ENCODE peak calls at places on chromosome 16, in eight cellular contexts. One of them, this sample, is unnamed.

GRCh38 chr16:53415504-53415903 is 18.8 kb upstream of the RBL2 start:
- DNase-seq in germinal center: no peak
- DNase-seq in OCI-M1: peak; percentile 2
- DNase-seq in activated CD8-positive, alpha-beta T cell treated with anti-CD3 and anti-CD28 coated beads, Interleukin-2, amount 10 ng/mL, durations not matched to agents 7 days and 5 days: no peak
- DNase-seq in T-cell: no peak
- DNase-seq in memory B cell: no peak
- DNase-seq in stimulated activated naive CD4-positive, alpha-beta T cell treated with Interleukin-2 at 50 U/mL for 16 hours: no peak
- DNase-seq in AG04449: no peak
- DNase-seq in this sample: no peak

GRCh38 chr16:19595043-19595767 is 39.7 kb downstream of the VPS35L start:
- DNase-seq in germinal center: no peak
- DNase-seq in OCI-M1: no peak
- DNase-seq in activated CD8-positive, alpha-beta T cell treated with anti-CD3 and anti-CD28 coated beads, Interleukin-2, amount 10 ng/mL, durations not matched to agents 7 days and 5 days: no peak
- DNase-seq in T-cell: no peak
- DNase-seq in memory B cell: no peak
- DNase-seq in stimulated activated naive CD4-positive, alpha-beta T cell treated with Interleukin-2 at 50 U/mL for 16 hours: no peak
- DNase-seq in AG04449: peak; percentile 88
- DNase-seq in this sample: no peak

GRCh38 chr16:86865866-86866675 is 287.7 kb downstream of the FOXL1 start:
- DNase-seq in germinal center: no peak
- DNase-seq in OCI-M1: no peak
- DNase-seq in activated CD8-positive, alpha-beta T cell treated with anti-CD3 and anti-CD28 coated beads, Interleukin-2, amount 10 ng/mL, durations not matched to agents 7 days and 5 days: no peak
- DNase-seq in T-cell: no peak
- DNase-seq in memory B cell: no peak
- DNase-seq in stimulated activated naive CD4-positive, alpha-beta T cell treated with Interleukin-2 at 50 U/mL for 16 hours: no peak
- DNase-seq in AG04449: no peak
- DNase-seq in this sample: no peak

GRCh38 chr16:943971-944370 is 26.8 kb downstream of the LMF1 start:
- DNase-seq in germinal center: no peak
- DNase-seq in OCI-M1: no peak
- DNase-seq in activated CD8-positive, alpha-beta T cell treated with anti-CD3 and anti-CD28 coated beads, Interleukin-2, amount 10 ng/mL, durations not matched to agents 7 days and 5 days: no peak
- DNase-seq in T-cell: no peak
- DNase-seq in memory B cell: no peak
- DNase-seq in stimulated activated naive CD4-positive, alpha-beta T cell treated with Interleukin-2 at 50 U/mL for 16 hours: no peak
- DNase-seq in AG04449: no peak
- DNase-seq in this sample: no peak

GRCh38 chr16:50275428-50276127 is 9.2 kb downstream of the ADCY7 start:
- DNase-seq in germinal center: no peak
- DNase-seq in OCI-M1: no peak
- DNase-seq in activated CD8-positive, alpha-beta T cell treated with anti-CD3 and anti-CD28 coated beads, Interleukin-2, amount 10 ng/mL, durations not matched to agents 7 days and 5 days: no peak
- DNase-seq in T-cell: no peak
- DNase-seq in memory B cell: no peak
- DNase-seq in stimulated activated naive CD4-positive, alpha-beta T cell treated with Interleukin-2 at 50 U/mL for 16 hours: no peak
- DNase-seq in AG04449: no peak
- DNase-seq in this sample: no peak

GRCh38 chr16:89317729-89318429 is 100.4 kb downstream of the ZNF778 start:
- DNase-seq in germinal center: no peak
- DNase-seq in OCI-M1: no peak
- DNase-seq in activated CD8-positive, alpha-beta T cell treated with anti-CD3 and anti-CD28 coated beads, Interleukin-2, amount 10 ng/mL, durations not matched to agents 7 days and 5 days: no peak
- DNase-seq in T-cell: no peak
- DNase-seq in memory B cell: no peak
- DNase-seq in stimulated activated naive CD4-positive, alpha-beta T cell treated with Interleukin-2 at 50 U/mL for 16 hours: no peak
- DNase-seq in AG04449: no peak
- DNase-seq in this sample: peak; percentile 35

GRCh38 chr16:75385507-75386152 is 47.7 kb downstream of the CFDP1 start:
- DNase-seq in germinal center: peak; percentile 32
- DNase-seq in OCI-M1: peak; percentile 86
- DNase-seq in activated CD8-positive, alpha-beta T cell treated with anti-CD3 and anti-CD28 coated beads, Interleukin-2, amount 10 ng/mL, durations not matched to agents 7 days and 5 days: peak; percentile 26
- DNase-seq in T-cell: no peak
- DNase-seq in memory B cell: peak; percentile 42
- DNase-seq in stimulated activated naive CD4-positive, alpha-beta T cell treated with Interleukin-2 at 50 U/mL for 16 hours: no peak
- DNase-seq in AG04449: peak; percentile 71
- DNase-seq in this sample: no peak

GRCh38 chr16:67679935-67680897 is 13.6 kb downstream of the C16orf86 start:
- DNase-seq in germinal center: no peak
- DNase-seq in OCI-M1: no peak
- DNase-seq in activated CD8-positive, alpha-beta T cell treated with anti-CD3 and anti-CD28 coated beads, Interleukin-2, amount 10 ng/mL, durations not matched to agents 7 days and 5 days: no peak
- DNase-seq in T-cell: no peak
- DNase-seq in memory B cell: no peak
- DNase-seq in stimulated activated naive CD4-positive, alpha-beta T cell treated with Interleukin-2 at 50 U/mL for 16 hours: no peak
- DNase-seq in AG04449: no peak
- DNase-seq in this sample: no peak

GRCh38 chr16:26644912-26645543 is 421.7 kb upstream of the C16orf82 start:
- DNase-seq in germinal center: no peak
- DNase-seq in OCI-M1: no peak
- DNase-seq in activated CD8-positive, alpha-beta T cell treated with anti-CD3 and anti-CD28 coated beads, Interleukin-2, amount 10 ng/mL, durations not matched to agents 7 days and 5 days: peak; percentile 62
- DNase-seq in T-cell: no peak
- DNase-seq in memory B cell: no peak
- DNase-seq in stimulated activated naive CD4-positive, alpha-beta T cell treated with Interleukin-2 at 50 U/mL for 16 hours: no peak
- DNase-seq in AG04449: no peak
- DNase-seq in this sample: no peak

GRCh38 chr16:68994324-68994723 is 111.1 kb upstream of the HAS3 start:
- DNase-seq in germinal center: no peak
- DNase-seq in OCI-M1: no peak
- DNase-seq in activated CD8-positive, alpha-beta T cell treated with anti-CD3 and anti-CD28 coated beads, Interleukin-2, amount 10 ng/mL, durations not matched to agents 7 days and 5 days: no peak
- DNase-seq in T-cell: no peak
- DNase-seq in memory B cell: no peak
- DNase-seq in stimulated activated naive CD4-positive, alpha-beta T cell treated with Interleukin-2 at 50 U/mL for 16 hours: no peak
- DNase-seq in AG04449: no peak
- DNase-seq in this sample: no peak

GRCh38 chr16:55624696-55625095 is 31.1 kb upstream of the SLC6A2 start:
- DNase-seq in germinal center: no peak
- DNase-seq in OCI-M1: no peak
- DNase-seq in activated CD8-positive, alpha-beta T cell treated with anti-CD3 and anti-CD28 coated beads, Interleukin-2, amount 10 ng/mL, durations not matched to agents 7 days and 5 days: no peak
- DNase-seq in T-cell: no peak
- DNase-seq in memory B cell: no peak
- DNase-seq in stimulated activated naive CD4-positive, alpha-beta T cell treated with Interleukin-2 at 50 U/mL for 16 hours: no peak
- DNase-seq in AG04449: no peak
- DNase-seq in this sample: no peak

GRCh38 chr16:3364774-3365427 is 9.2 kb downstream of the OR2C1 start:
- DNase-seq in germinal center: peak; percentile 78
- DNase-seq in OCI-M1: peak; percentile 98
- DNase-seq in activated CD8-positive, alpha-beta T cell treated with anti-CD3 and anti-CD28 coated beads, Interleukin-2, amount 10 ng/mL, durations not matched to agents 7 days and 5 days: peak; percentile 94
- DNase-seq in T-cell: peak; percentile 85
- DNase-seq in memory B cell: peak; percentile 76
- DNase-seq in stimulated activated naive CD4-positive, alpha-beta T cell treated with Interleukin-2 at 50 U/mL for 16 hours: peak; percentile 84
- DNase-seq in AG04449: peak; percentile 62
- DNase-seq in this sample: peak; percentile 76

GRCh38 chr16:2523801-2524231 is 3.6 kb downstream of the AMDHD2 start:
- DNase-seq in germinal center: no peak
- DNase-seq in OCI-M1: no peak
- DNase-seq in activated CD8-positive, alpha-beta T cell treated with anti-CD3 and anti-CD28 coated beads, Interleukin-2, amount 10 ng/mL, durations not matched to agents 7 days and 5 days: no peak
- DNase-seq in T-cell: no peak
- DNase-seq in memory B cell: no peak
- DNase-seq in stimulated activated naive CD4-positive, alpha-beta T cell treated with Interleukin-2 at 50 U/mL for 16 hours: no peak
- DNase-seq in AG04449: no peak
- DNase-seq in this sample: no peak

GRCh38 chr16:78490431-78490830 is 391.0 kb downstream of the WWOX start:
- DNase-seq in germinal center: no peak
- DNase-seq in OCI-M1: no peak
- DNase-seq in activated CD8-positive, alpha-beta T cell treated with anti-CD3 and anti-CD28 coated beads, Interleukin-2, amount 10 ng/mL, durations not matched to agents 7 days and 5 days: no peak
- DNase-seq in T-cell: no peak
- DNase-seq in memory B cell: no peak
- DNase-seq in stimulated activated naive CD4-positive, alpha-beta T cell treated with Interleukin-2 at 50 U/mL for 16 hours: no peak
- DNase-seq in AG04449: no peak
- DNase-seq in this sample: no peak

GRCh38 chr16:89890200-89890599 is 16.8 kb downstream of the TCF25 start:
- DNase-seq in germinal center: no peak
- DNase-seq in OCI-M1: no peak
- DNase-seq in activated CD8-positive, alpha-beta T cell treated with anti-CD3 and anti-CD28 coated beads, Interleukin-2, amount 10 ng/mL, durations not matched to agents 7 days and 5 days: peak; percentile 36
- DNase-seq in T-cell: no peak
- DNase-seq in memory B cell: no peak
- DNase-seq in stimulated activated naive CD4-positive, alpha-beta T cell treated with Interleukin-2 at 50 U/mL for 16 hours: peak; percentile 24
- DNase-seq in AG04449: no peak
- DNase-seq in this sample: no peak

GRCh38 chr16:74999683-75000480 is 1.1 kb downstream of the ZNRF1 start:
- DNase-seq in germinal center: peak; percentile 49
- DNase-seq in OCI-M1: no peak
- DNase-seq in activated CD8-positive, alpha-beta T cell treated with anti-CD3 and anti-CD28 coated beads, Interleukin-2, amount 10 ng/mL, durations not matched to agents 7 days and 5 days: peak; percentile 73
- DNase-seq in T-cell: peak; percentile 61
- DNase-seq in memory B cell: no peak
- DNase-seq in stimulated activated naive CD4-positive, alpha-beta T cell treated with Interleukin-2 at 50 U/mL for 16 hours: peak; percentile 53
- DNase-seq in AG04449: no peak
- DNase-seq in this sample: peak; percentile 69

GRCh38 chr16:53509906-53510703 is 7.1 kb upstream of the AKTIP start:
- DNase-seq in germinal center: peak; percentile 75
- DNase-seq in OCI-M1: peak; percentile 61
- DNase-seq in activated CD8-positive, alpha-beta T cell treated with anti-CD3 and anti-CD28 coated beads, Interleukin-2, amount 10 ng/mL, durations not matched to agents 7 days and 5 days: peak; percentile 61
- DNase-seq in T-cell: peak; percentile 11
- DNase-seq in memory B cell: peak; percentile 47
- DNase-seq in stimulated activated naive CD4-positive, alpha-beta T cell treated with Interleukin-2 at 50 U/mL for 16 hours: peak; percentile 28
- DNase-seq in AG04449: no peak
- DNase-seq in this sample: peak; percentile 63

GRCh38 chr16:69003500-69003899 is 102.0 kb upstream of the HAS3 start:
- DNase-seq in germinal center: no peak
- DNase-seq in OCI-M1: peak; percentile 33
- DNase-seq in activated CD8-positive, alpha-beta T cell treated with anti-CD3 and anti-CD28 coated beads, Interleukin-2, amount 10 ng/mL, durations not matched to agents 7 days and 5 days: no peak
- DNase-seq in T-cell: no peak
- DNase-seq in memory B cell: no peak
- DNase-seq in stimulated activated naive CD4-positive, alpha-beta T cell treated with Interleukin-2 at 50 U/mL for 16 hours: no peak
- DNase-seq in AG04449: no peak
- DNase-seq in this sample: no peak

GRCh38 chr16:73771196-73771595 is 525.4 kb upstream of the PSMD7 start:
- DNase-seq in germinal center: no peak
- DNase-seq in OCI-M1: no peak
- DNase-seq in activated CD8-positive, alpha-beta T cell treated with anti-CD3 and anti-CD28 coated beads, Interleukin-2, amount 10 ng/mL, durations not matched to agents 7 days and 5 days: no peak
- DNase-seq in T-cell: no peak
- DNase-seq in memory B cell: no peak
- DNase-seq in stimulated activated naive CD4-positive, alpha-beta T cell treated with Interleukin-2 at 50 U/mL for 16 hours: no peak
- DNase-seq in AG04449: no peak
- DNase-seq in this sample: no peak

GRCh38 chr16:1281517-1281916 is 25.6 kb downstream of the TPSD1 start:
- DNase-seq in germinal center: no peak
- DNase-seq in OCI-M1: no peak
- DNase-seq in activated CD8-positive, alpha-beta T cell treated with anti-CD3 and anti-CD28 coated beads, Interleukin-2, amount 10 ng/mL, durations not matched to agents 7 days and 5 days: no peak
- DNase-seq in T-cell: no peak
- DNase-seq in memory B cell: no peak
- DNase-seq in stimulated activated naive CD4-positive, alpha-beta T cell treated with Interleukin-2 at 50 U/mL for 16 hours: no peak
- DNase-seq in AG04449: no peak
- DNase-seq in this sample: no peak

GRCh38 chr16:83793179-83793578 is 14.6 kb upstream of the HSBP1 start:
- DNase-seq in germinal center: no peak
- DNase-seq in OCI-M1: no peak
- DNase-seq in activated CD8-positive, alpha-beta T cell treated with anti-CD3 and anti-CD28 coated beads, Interleukin-2, amount 10 ng/mL, durations not matched to agents 7 days and 5 days: no peak
- DNase-seq in T-cell: no peak
- DNase-seq in memory B cell: no peak
- DNase-seq in stimulated activated naive CD4-positive, alpha-beta T cell treated with Interleukin-2 at 50 U/mL for 16 hours: no peak
- DNase-seq in AG04449: no peak
- DNase-seq in this sample: no peak

GRCh38 chr16:3949287-3949686 is 68.8 kb upstream of the CREBBP start:
- DNase-seq in germinal center: no peak
- DNase-seq in OCI-M1: no peak
- DNase-seq in activated CD8-positive, alpha-beta T cell treated with anti-CD3 and anti-CD28 coated beads, Interleukin-2, amount 10 ng/mL, durations not matched to agents 7 days and 5 days: no peak
- DNase-seq in T-cell: no peak
- DNase-seq in memory B cell: no peak
- DNase-seq in stimulated activated naive CD4-positive, alpha-beta T cell treated with Interleukin-2 at 50 U/mL for 16 hours: no peak
- DNase-seq in AG04449: no peak
- DNase-seq in this sample: no peak

GRCh38 chr16:77579283-77579985 is 142.9 kb upstream of the NUDT7 start:
- DNase-seq in germinal center: no peak
- DNase-seq in OCI-M1: no peak
- DNase-seq in activated CD8-positive, alpha-beta T cell treated with anti-CD3 and anti-CD28 coated beads, Interleukin-2, amount 10 ng/mL, durations not matched to agents 7 days and 5 days: no peak
- DNase-seq in T-cell: no peak
- DNase-seq in memory B cell: no peak
- DNase-seq in stimulated activated naive CD4-positive, alpha-beta T cell treated with Interleukin-2 at 50 U/mL for 16 hours: no peak
- DNase-seq in AG04449: no peak
- DNase-seq in this sample: no peak

GRCh38 chr16:88570691-88571092 is 489 bp downstream of the ZC3H18 start:
- DNase-seq in germinal center: peak; percentile 24
- DNase-seq in OCI-M1: peak; percentile 38
- DNase-seq in activated CD8-positive, alpha-beta T cell treated with anti-CD3 and anti-CD28 coated beads, Interleukin-2, amount 10 ng/mL, durations not matched to agents 7 days and 5 days: peak; percentile 59
- DNase-seq in T-cell: no peak
- DNase-seq in memory B cell: no peak
- DNase-seq in stimulated activated naive CD4-positive, alpha-beta T cell treated with Interleukin-2 at 50 U/mL for 16 hours: peak; percentile 20
- DNase-seq in AG04449: no peak
- DNase-seq in this sample: peak; percentile 32

GRCh38 chr16:31143036-31143888 is 6.6 kb downstream of the PRSS36 start:
- DNase-seq in germinal center: no peak
- DNase-seq in OCI-M1: no peak
- DNase-seq in activated CD8-positive, alpha-beta T cell treated with anti-CD3 and anti-CD28 coated beads, Interleukin-2, amount 10 ng/mL, durations not matched to agents 7 days and 5 days: no peak
- DNase-seq in T-cell: no peak
- DNase-seq in memory B cell: no peak
- DNase-seq in stimulated activated naive CD4-positive, alpha-beta T cell treated with Interleukin-2 at 50 U/mL for 16 hours: no peak
- DNase-seq in AG04449: no peak
- DNase-seq in this sample: no peak

GRCh38 chr16:29743827-29744531 is 1.8 kb downstream of the C16orf54 start:
- DNase-seq in germinal center: no peak
- DNase-seq in OCI-M1: no peak
- DNase-seq in activated CD8-positive, alpha-beta T cell treated with anti-CD3 and anti-CD28 coated beads, Interleukin-2, amount 10 ng/mL, durations not matched to agents 7 days and 5 days: peak; percentile 49
- DNase-seq in T-cell: peak; percentile 21
- DNase-seq in memory B cell: no peak
- DNase-seq in stimulated activated naive CD4-positive, alpha-beta T cell treated with Interleukin-2 at 50 U/mL for 16 hours: peak; percentile 23
- DNase-seq in AG04449: no peak
- DNase-seq in this sample: peak; percentile 28

This sample was measured in transverse colon.